ENCODE peak calls at places on chromosomes 13 and 19, in four cellular contexts. O, J, P and G are unnamed samples.

GRCh38 chr13:96091164-96091931 is 1.4 kb downstream of the HS6ST3 start:
- DNase-seq in O (peak; percentile 72), J (no peak), P (peak; percentile 64), G (peak; percentile 46)

GRCh38 chr13:42832341-42833153 is 51.2 kb downstream of the FAM216B start:
- DNase-seq in O (no peak), J (peak; percentile 94), P (no peak), G (no peak)

GRCh38 chr19:54137114-54137912 is at the start of gene CNOT3:
- DNase-seq in O (peak; percentile 95), J (peak; percentile 100), P (peak; percentile 100), G (peak; percentile 100)

GRCh38 chr13:79126706-79127105 is 279.3 kb downstream of the RBM26 start:
- DNase-seq in O (no peak), J (no peak), P (no peak), G (no peak)

GRCh38 chr13:109145631-109146030 is 516.2 kb downstream of the MYO16 start:
- DNase-seq in O (no peak), J (peak; percentile 72), P (no peak), G (peak; percentile 65)

GRCh38 chr13:108943842-108944241 is 314.4 kb downstream of the MYO16 start:
- DNase-seq in O (no peak), J (no peak), P (no peak), G (no peak)

GRCh38 chr19:41941410-41942202 is 13.4 kb upstream of the ERFL start:
- DNase-seq in O (no peak), J (no peak), P (no peak), G (no peak)

GRCh38 chr19:7769171-7769570 is 6.1 kb downstream of the CLEC4M start:
- DNase-seq in O (no peak), J (no peak), P (no peak), G (no peak)

GRCh38 chr19:39951686-39952085 is 17.3 kb upstream of the FCGBP start:
- DNase-seq in O (no peak), J (peak; percentile 61), P (no peak), G (no peak)

GRCh38 chr13:49853535-49853934 is 61.1 kb upstream of the KPNA3 start:
- DNase-seq in O (no peak), J (no peak), P (no peak), G (no peak)

GRCh38 chr19:54418030-54418929 is 3.0 kb downstream of the TTYH1 start:
- DNase-seq in O (peak; percentile 50), J (peak; percentile 19), P (no peak), G (peak; percentile 43)

GRCh38 chr19:42419309-42419708 is 7.9 kb downstream of the LIPE start:
- DNase-seq in O (no peak), J (no peak), P (no peak), G (no peak)

GRCh38 chr19:10979950-10980349 is 19.1 kb downstream of the SMARCA4 start:
- DNase-seq in O (no peak), J (no peak), P (no peak), G (no peak)

GRCh38 chr13:100828226-100828625 is 153.6 kb upstream of the TMTC4 start:
- DNase-seq in O (no peak), J (no peak), P (peak; percentile 36), G (peak; percentile 77)

GRCh38 chr13:50923272-50923671 is 13.7 kb downstream of the RNASEH2B start:
- DNase-seq in O (no peak), J (no peak), P (no peak), G (no peak)

GRCh38 chr19:35462476-35462953 is 14.5 kb downstream of the FFAR2 start:
- DNase-seq in O (no peak), J (no peak), P (no peak), G (no peak)

GRCh38 chr19:39645800-39646411 is 9.8 kb upstream of the LGALS16 start:
- DNase-seq in O (peak; percentile 63), J (peak; percentile 15), P (no peak), G (peak; percentile 40)

GRCh38 chr19:49110567-49110966 is 3.6 kb upstream of the LIN7B start:
- DNase-seq in O (no peak), J (peak; percentile 62), P (no peak), G (no peak)

GRCh38 chr19:17687857-17688784 is at the start of gene UNC13A:
- DNase-seq in O (peak; percentile 98), J (peak; percentile 29), P (peak; percentile 83), G (peak; percentile 83)

GRCh38 chr13:46778879-46779278 is 18.1 kb downstream of the ESD start:
- DNase-seq in O (no peak), J (peak; percentile 68), P (no peak), G (no peak)

GRCh38 chr13:73421310-73421912 is 362.6 kb downstream of the KLF5 start:
- DNase-seq in O (no peak), J (peak; percentile 68), P (no peak), G (no peak)

GRCh38 chr19:30857388-30857787 is 485.2 kb downstream of the ZNF536 start:
- DNase-seq in O (peak; percentile 43), J (no peak), P (peak; percentile 50), G (peak; percentile 85)

GRCh38 chr19:35207391-35207871 is 21.1 kb downstream of the FAM187B start:
- DNase-seq in O (no peak), J (no peak), P (no peak), G (no peak)

GRCh38 chr13:24243311-24243710 is 66.1 kb upstream of the C1QTNF9 start:
- DNase-seq in O (no peak), J (no peak), P (no peak), G (no peak)

GRCh38 chr19:14479985-14480694 is 5.0 kb upstream of the PTGER1 start:
- DNase-seq in O (peak; percentile 99), J (peak; percentile 20), P (peak; percentile 92), G (peak; percentile 82)

GRCh38 chr19:16458391-16459128 is 13.2 kb downstream of the EPS15L1 start:
- DNase-seq in O (no peak), J (no peak), P (no peak), G (no peak)

GRCh38 chr13:92843549-92843948 is 383.1 kb upstream of the GPC6 start:
- DNase-seq in O (no peak), J (peak; percentile 69), P (no peak), G (no peak)

GRCh38 chr13:20714563-20715339 is 11.3 kb downstream of the IL17D start:
- DNase-seq in O (no peak), J (peak; percentile 49), P (no peak), G (no peak)

GRCh38 chr13:112892759-112893569 is 76.0 kb upstream of the MCF2L start:
- DNase-seq in O (peak; percentile 73), J (no peak), P (no peak), G (peak; percentile 41)

GRCh38 chr19:45901432-45901903 is 945 bp downstream of the MYPOP start:
- DNase-seq in O (no peak), J (peak; percentile 42), P (peak; percentile 32), G (peak; percentile 29)

GRCh38 chr19:44718441-44719261 is 19.7 kb downstream of the CEACAM16 start:
- DNase-seq in O (peak; percentile 74), J (peak; percentile 56), P (peak; percentile 89), G (peak; percentile 97)

GRCh38 chr19:42250666-42251531 is 4.0 kb downstream of the ERF start:
- DNase-seq in O (no peak), J (peak; percentile 50), P (no peak), G (no peak)

GRCh38 chr13:42478531-42479156 is 95.3 kb upstream of the TNFSF11 start:
- DNase-seq in O (no peak), J (peak; percentile 7), P (no peak), G (peak; percentile 73)

GRCh38 chr19:33673258-33673875 is 51.6 kb downstream of the CHST8 start:
- DNase-seq in O (no peak), J (no peak), P (no peak), G (no peak)

GRCh38 chr19:33674575-33675367 is 53.0 kb downstream of the CHST8 start:
- DNase-seq in O (no peak), J (no peak), P (no peak), G (no peak)

GRCh38 chr19:33671211-33671610 is 49.5 kb downstream of the CHST8 start:
- DNase-seq in O (no peak), J (no peak), P (no peak), G (no peak)

GRCh38 chr19:33675501-33676124 is 53.9 kb downstream of the CHST8 start:
- DNase-seq in O (no peak), J (no peak), P (no peak), G (no peak)

GRCh38 chr19:33673996-33674395 is 52.2 kb downstream of the CHST8 start:
- DNase-seq in O (no peak), J (no peak), P (no peak), G (no peak)
- H3K23ac ChIP-seq in O (no peak overlapping the region), J (no peak overlapping the region), P (no peak overlapping the region), G (no peak overlapping the region)

GRCh38 chr19:959935-960502 is 24.1 kb upstream of the WDR18 start:
- DNase-seq in O (peak; percentile 73), J (no peak), P (peak; percentile 78), G (peak; percentile 84)

GRCh38 chr19:962683-963385 is 21.3 kb upstream of the WDR18 start:
- DNase-seq in O (no peak), J (no peak), P (no peak), G (no peak)

GRCh38 chr19:961866-962620 is 22.1 kb upstream of the WDR18 start:
- DNase-seq in O (no peak), J (peak; percentile 68), P (no peak), G (no peak)

GRCh38 chr19:958967-959685 is 25.0 kb upstream of the WDR18 start:
- DNase-seq in O (no peak), J (peak; percentile 67), P (no peak), G (peak; percentile 36)

DNA sequence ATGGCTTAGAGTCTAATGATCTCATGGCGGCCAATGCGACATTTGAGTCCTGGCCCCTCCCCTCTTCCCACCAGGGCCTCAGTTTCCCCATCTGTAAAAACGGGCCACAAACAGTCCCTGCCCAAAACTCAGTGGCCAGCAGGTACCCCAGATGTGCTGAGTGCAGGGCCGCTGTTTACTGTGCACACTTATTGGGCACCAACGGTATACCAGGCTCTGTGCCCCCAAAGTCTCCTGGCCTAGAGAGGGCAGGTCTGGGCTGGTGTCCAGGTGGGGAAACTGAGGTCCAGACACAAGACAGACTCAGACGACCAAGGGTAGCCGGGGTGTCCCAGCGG is 23.6 kb upstream of the WDR18 start:
- DNase-seq in O (no peak), J (no peak), P (no peak), G (no peak)
- H2BK5ac ChIP-seq in O (no peak overlapping the region), J (no peak overlapping the region), P (no peak overlapping the region), G (no peak overlapping the region)

GRCh38 chr13:29566206-29566605 is 29.3 kb downstream of the SLC7A1 start:
- DNase-seq in O (no peak), J (no peak), P (no peak), G (no peak)
- H3K56ac ChIP-seq in O (no peak overlapping the region), J (no peak overlapping the region), P (no peak overlapping the region), G (no peak overlapping the region)

DNA sequence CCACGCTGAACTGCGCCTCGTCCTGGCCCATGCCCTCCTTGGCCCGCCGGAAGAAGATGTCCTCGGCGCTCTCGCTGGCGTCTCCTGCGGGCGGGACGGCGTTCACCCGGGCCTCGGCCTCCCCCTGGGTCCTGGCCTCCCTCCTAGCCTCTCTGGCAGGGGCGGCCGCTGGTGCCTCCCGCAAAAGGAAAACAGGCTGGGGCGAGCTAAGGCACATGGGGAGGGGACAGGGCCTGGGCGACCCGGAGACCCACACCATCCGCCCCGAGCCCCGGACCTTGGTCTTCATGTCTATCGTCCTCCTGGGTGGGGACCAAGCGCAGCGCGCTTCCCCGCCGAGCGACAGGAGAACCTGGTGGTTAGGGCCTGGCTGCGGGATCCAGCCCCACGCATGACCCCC is 5.7 kb upstream of the TBXA2R start:
- DNase-seq in O (no peak), J (no peak), P (no peak), G (no peak)
- H3K23ac ChIP-seq in O (no peak overlapping the region), J (no peak overlapping the region), P (no peak overlapping the region), G (no peak overlapping the region)

GRCh38 chr19:5687360-5688198 is 2.5 kb upstream of the RPL36 start:
- DNase-seq in O (no peak), J (no peak), P (peak; percentile 37), G (no peak)
- H2BK5ac ChIP-seq in O (peak overlapping the region; percentile 35), J (no peak overlapping the region), P (no peak overlapping the region), G (no peak overlapping the region)

GRCh38 chr19:652467-653389 is 10.3 kb downstream of the RNF126 start:
- DNase-seq in O (no peak), J (no peak), P (no peak), G (no peak)
- H3K56ac ChIP-seq in O (no peak overlapping the region), J (no peak overlapping the region), P (no peak overlapping the region), G (no peak overlapping the region)